ENCODE peak calls at places on chromosome 5, in seven cellular contexts. E is neural progenitor cell, P is hepatocyte, Y is OCI-LY7, D is GM23338, O is HCT116, H is MM.1S. Z is an unnamed sample.

GRCh38 chr5:177384134-177384533 is at the start of gene SLC34A1:
- DNase-seq in E (no peak), P (no peak), Y (no peak), D (no peak), O (no peak), H (no peak), Z (no peak)

GRCh38 chr5:145479271-145479670 is 355.9 kb downstream of the PRELID2 start:
- DNase-seq in E (no peak), P (no peak), Y (no peak), D (peak), O (no peak), H (no peak), Z (no peak)

GRCh38 chr5:37871023-37871815 is 31.4 kb upstream of the GDNF start:
- DNase-seq in E (no peak), P (no peak), Y (no peak), D (no peak), O (no peak), H (no peak), Z (peak)

GRCh38 chr5:96652769-96653455 is 9.3 kb upstream of the CAST start:
- DNase-seq in E (no peak), P (no peak), Y (no peak), D (peak), O (no peak), H (no peak), Z (peak)

GRCh38 chr5:171494452-171495121 is 75.1 kb downstream of the FGF18 start:
- DNase-seq in E (peak), P (peak), Y (no peak), D (peak), O (peak), H (no peak), Z (peak)

GRCh38 chr5:6759401-6759800 is 46.2 kb downstream of the TENT4A start:
- DNase-seq in E (no peak), P (no peak), Y (no peak), D (peak), O (no peak), H (no peak), Z (peak)

GRCh38 chr5:139770722-139771121 is 24.9 kb upstream of the PSD2 start:
- DNase-seq in E (no peak), P (no peak), Y (no peak), D (no peak), O (no peak), H (no peak), Z (no peak)

GRCh38 chr5:93151896-93152295 is 429.1 kb downstream of the NR2F1-AS1 start:
- DNase-seq in E (no peak), P (no peak), Y (no peak), D (no peak), O (no peak), H (no peak), Z (no peak)

GRCh38 chr5:67246108-67246507 is 49.5 kb upstream of the CD180 start:
- DNase-seq in E (peak), P (peak), Y (peak), D (peak), O (peak), H (peak), Z (peak)

GRCh38 chr5:75672616-75673015 is 44.6 kb downstream of the POC5 start:
- DNase-seq in E (no peak), P (no peak), Y (no peak), D (no peak), O (no peak), H (no peak), Z (no peak)

GRCh38 chr5:109754319-109754718 is 64.6 kb downstream of the MAN2A1 start:
- DNase-seq in E (no peak), P (no peak), Y (no peak), D (no peak), O (no peak), H (no peak), Z (no peak)

GRCh38 chr5:102857090-102857818 is 102.1 kb downstream of the PAM start:
- DNase-seq in E (no peak), P (no peak), Y (no peak), D (no peak), O (no peak), H (no peak), Z (peak)

GRCh38 chr5:68315679-68316271 is 100.2 kb downstream of the PIK3R1 start:
- DNase-seq in E (no peak), P (peak), Y (no peak), D (no peak), O (no peak), H (peak), Z (no peak)

GRCh38 chr5:83265318-83265717 is 188.0 kb downstream of the XRCC4 start:
- DNase-seq in E (no peak), P (peak), Y (no peak), D (no peak), O (no peak), H (no peak), Z (peak)

GRCh38 chr5:26578002-26578401 is 460.4 kb downstream of the CDH9 start:
- DNase-seq in E (no peak), P (no peak), Y (no peak), D (no peak), O (no peak), H (no peak), Z (no peak)

GRCh38 chr5:178428341-178429155 is 161.6 kb downstream of the COL23A1 start:
- DNase-seq in E (peak), P (no peak), Y (no peak), D (no peak), O (no peak), H (no peak), Z (no peak)

GRCh38 chr5:111680737-111681413 is 76.1 kb downstream of the NREP start:
- DNase-seq in E (no peak), P (peak), Y (no peak), D (no peak), O (peak), H (no peak), Z (peak)

GRCh38 chr5:25544652-25545249 is 900.0 kb upstream of the CDH10 start:
- DNase-seq in E (peak), P (peak), Y (peak), D (peak), O (peak), H (peak), Z (peak)

GRCh38 chr5:135564305-135564704 is 14.5 kb downstream of the CXCL14 start:
- DNase-seq in E (no peak), P (no peak), Y (no peak), D (no peak), O (no peak), H (no peak), Z (no peak)

GRCh38 chr5:72246954-72247442 is 73.0 kb downstream of the MRPS27 start:
- DNase-seq in E (no peak), P (no peak), Y (no peak), D (no peak), O (no peak), H (no peak), Z (peak)

GRCh38 chr5:122458278-122458872 is 146.3 kb downstream of the SNCAIP start:
- DNase-seq in E (peak), P (peak), Y (peak), D (peak), O (peak), H (peak), Z (peak)

GRCh38 chr5:58548104-58548503 is 34.8 kb upstream of the RAB3C start:
- DNase-seq in E (no peak), P (no peak), Y (no peak), D (no peak), O (no peak), H (no peak), Z (no peak)

GRCh38 chr5:146965781-146966659 is 87.5 kb upstream of the PPP2R2B start:
- DNase-seq in E (peak), P (peak), Y (peak), D (peak), O (peak), H (peak), Z (peak)

GRCh38 chr5:172603425-172603824 is 37.6 kb upstream of the NEURL1B start:
- DNase-seq in E (peak), P (peak), Y (no peak), D (no peak), O (no peak), H (no peak), Z (no peak)

GRCh38 chr5:31911291-31912265 is 262.5 kb downstream of the GOLPH3 start:
- DNase-seq in E (no peak), P (no peak), Y (no peak), D (no peak), O (no peak), H (no peak), Z (peak)

GRCh38 chr5:163503106-163504090 is 2.0 kb upstream of the MAT2B start:
- DNase-seq in E (peak), P (peak), Y (peak), D (peak), O (peak), H (peak), Z (peak)

GRCh38 chr5:168707646-168708300 is 128.6 kb upstream of the PANK3 start:
- DNase-seq in E (no peak), P (no peak), Y (no peak), D (no peak), O (no peak), H (no peak), Z (no peak)

GRCh38 chr5:160701403-160701802 is 150.6 kb downstream of the ATP10B start:
- DNase-seq in E (no peak), P (no peak), Y (no peak), D (no peak), O (no peak), H (no peak), Z (no peak)

GRCh38 chr5:160697281-160697680 is 154.7 kb downstream of the ATP10B start:
- DNase-seq in E (no peak), P (no peak), Y (no peak), D (no peak), O (no peak), H (no peak), Z (no peak)

GRCh38 chr5:160702856-160703453 is 149.1 kb downstream of the ATP10B start:
- DNase-seq in E (no peak), P (no peak), Y (no peak), D (no peak), O (no peak), H (peak), Z (no peak)

GRCh38 chr5:160702323-160702722 is 149.7 kb downstream of the ATP10B start:
- DNase-seq in E (no peak), P (no peak), Y (no peak), D (no peak), O (no peak), H (no peak), Z (no peak)

DNA sequence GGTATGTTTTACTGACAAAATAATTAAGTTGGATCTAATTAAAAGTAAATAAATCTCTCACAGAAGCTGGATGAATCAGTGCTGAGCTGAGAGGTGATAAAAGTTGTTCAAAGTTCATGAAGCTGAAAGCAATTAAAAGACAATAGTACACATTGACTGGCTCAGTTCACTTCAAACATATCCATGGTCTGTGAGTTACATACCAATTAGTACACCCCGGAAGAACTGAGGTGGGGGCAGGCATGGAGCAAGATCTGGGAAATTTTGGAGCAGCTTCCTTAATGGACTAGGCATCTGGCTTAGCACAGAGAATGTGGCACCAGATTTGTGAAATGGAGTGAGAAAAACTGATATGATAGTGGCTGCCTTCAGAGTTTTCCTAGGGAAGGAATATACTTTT is 152.7 kb downstream of the ATP10B start:
- DNase-seq in E (peak), P (peak), Y (no peak), D (no peak), O (no peak), H (no peak), Z (no peak)
- TF ChIP-seq EZH2phosphoT487 in E (no peak), P (no peak), Y (no peak), D (no peak), O (no peak), H (no peak), Z (no peak)

GRCh38 chr5:86118542-86118941 is 499.2 kb upstream of the COX7C start:
- DNase-seq in E (no peak), P (no peak), Y (peak), D (peak), O (peak), H (peak), Z (peak)
- TF ChIP-seq CTCF in E (peak), P (no peak), Y (peak), D (no peak), O (peak), H (peak), Z (peak)

DNA sequence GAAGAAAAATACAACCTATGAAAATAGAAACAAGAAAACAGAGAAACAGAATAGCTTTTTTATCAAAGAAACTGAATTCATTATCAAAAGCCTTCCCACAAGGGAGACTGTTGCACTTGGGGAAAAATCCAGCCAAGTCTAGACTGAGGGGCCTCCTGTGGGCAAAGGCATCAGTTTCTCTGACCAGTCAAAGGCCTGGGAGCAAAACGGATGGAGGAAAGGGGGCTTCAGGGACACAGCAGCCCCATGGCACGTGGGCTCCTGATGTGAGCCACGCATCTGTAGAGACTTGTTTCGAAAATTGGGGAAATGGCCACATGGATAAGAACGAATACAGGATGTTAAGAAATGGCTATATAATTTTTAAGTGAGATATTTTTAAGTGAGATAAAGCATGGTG is 21.1 kb downstream of the ZDHHC11B start:
- DNase-seq in E (no peak), P (no peak), Y (no peak), D (no peak), O (no peak), H (no peak), Z (no peak)
- TF ChIP-seq EZH2phosphoT487 in E (no peak), P (no peak), Y (no peak), D (no peak), O (no peak), H (no peak), Z (no peak)

DNA sequence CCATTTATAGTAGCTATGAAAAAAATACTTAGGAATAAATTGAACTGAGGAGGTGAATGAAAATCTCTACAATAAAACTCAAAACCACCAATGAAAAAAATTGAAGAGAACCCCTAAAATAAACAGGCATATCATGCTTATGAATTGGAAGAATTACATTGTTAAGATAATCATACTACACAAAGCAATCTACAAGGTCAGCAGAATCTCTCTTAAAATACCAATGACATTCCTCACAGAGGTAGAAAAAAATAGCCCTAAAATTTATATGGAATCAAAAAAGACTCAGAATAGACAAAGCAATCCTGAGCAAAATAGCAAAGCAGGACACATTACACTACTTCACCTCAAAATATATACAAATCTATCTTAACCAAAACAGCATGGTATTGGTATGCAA is 23.2 kb downstream of the PRDM9 start:
- DNase-seq in E (no peak), P (no peak), Y (no peak), D (no peak), O (no peak), H (no peak), Z (no peak)
- TF ChIP-seq CTCF in E (no peak), P (no peak), Y (no peak), D (no peak), O (no peak), H (no peak), Z (no peak)

GRCh38 chr5:132093310-132093709 is 19.7 kb downstream of the CSF2 start:
- DNase-seq in E (no peak), P (no peak), Y (no peak), D (no peak), O (no peak), H (no peak), Z (no peak)
- TF ChIP-seq EZH2phosphoT487 in E (no peak), P (no peak), Y (no peak), D (no peak), O (no peak), H (no peak), Z (no peak)

Z was measured in PC-3.